ENCODE peak calls at places on chromosome 7, in eight cellular contexts. P is psoas muscle, F is AG04450, R is fibroblast of lung, X is endodermal cell, O is WERI-Rb-1, W is body of pancreas, V is testis. H is an unnamed sample.

GRCh38 chr7:116689787-116690186 is 17.8 kb downstream of the MET start:
- DNase-seq in P (no peak), F (no peak), R (peak; percentile 82), X (no peak), O (no peak), W (no peak), V (no peak), H (no peak)

GRCh38 chr7:65915921-65916657 is 43.2 kb downstream of the VKORC1L1 start:
- DNase-seq in P (no peak), F (no peak), R (no peak), X (no peak), O (no peak), W (no peak), V (no peak), H (no peak)

GRCh38 chr7:135994466-135995205 is 17.5 kb upstream of the MTPN start:
- DNase-seq in P (no peak), F (no peak), R (peak; percentile 90), X (no peak), O (no peak), W (no peak), V (no peak), H (no peak)

GRCh38 chr7:136654406-136654805 is 214.0 kb upstream of the CHRM2 start:
- DNase-seq in P (no peak), F (no peak), R (peak; percentile 21), X (no peak), O (no peak), W (no peak), V (no peak), H (no peak)

GRCh38 chr7:43647772-43648643 is 65.1 kb downstream of the STK17A start:
- DNase-seq in P (peak; percentile 73), F (peak; percentile 99), R (peak; percentile 100), X (peak; percentile 64), O (no peak), W (peak; percentile 64), V (no peak), H (peak; percentile 100)

GRCh38 chr7:30923774-30924413 is 12.2 kb downstream of the AQP1 start:
- DNase-seq in P (no peak), F (no peak), R (no peak), X (peak; percentile 23), O (peak; percentile 3), W (no peak), V (peak; percentile 3), H (no peak)

GRCh38 chr7:73999664-74000420 is 28.1 kb upstream of the ELN start:
- DNase-seq in P (peak; percentile 75), F (peak; percentile 70), R (peak; percentile 96), X (no peak), O (no peak), W (peak; percentile 76), V (peak; percentile 61), H (peak; percentile 94)

GRCh38 chr7:1419310-1419634 is 40.0 kb downstream of the MICALL2 start:
- DNase-seq in P (no peak), F (no peak), R (no peak), X (no peak), O (no peak), W (no peak), V (no peak), H (no peak)

GRCh38 chr7:132865766-132866531 is 215.9 kb downstream of the CHCHD3 start:
- DNase-seq in P (no peak), F (no peak), R (peak; percentile 51), X (no peak), O (no peak), W (peak; percentile 11), V (no peak), H (peak; percentile 76)

GRCh38 chr7:73899731-73900142 is 38.8 kb downstream of the TMEM270 start:
- DNase-seq in P (peak; percentile 85), F (peak; percentile 54), R (peak; percentile 87), X (peak; percentile 48), O (no peak), W (peak; percentile 20), V (no peak), H (peak; percentile 90)

GRCh38 chr7:84187813-84188212 is 6.8 kb downstream of the SEMA3A start:
- DNase-seq in P (no peak), F (peak; percentile 21), R (peak; percentile 81), X (no peak), O (no peak), W (no peak), V (no peak), H (no peak)

GRCh38 chr7:33904680-33905388 is 505 bp upstream of the BMPER start:
- DNase-seq in P (peak; percentile 38), F (no peak), R (peak; percentile 57), X (peak; percentile 84), O (peak; percentile 40), W (peak; percentile 21), V (peak; percentile 26), H (no peak)

GRCh38 chr7:152366662-152367061 is 69.1 kb downstream of the KMT2C start:
- DNase-seq in P (no peak), F (no peak), R (peak; percentile 24), X (no peak), O (no peak), W (peak; percentile 16), V (peak; percentile 42), H (no peak)

GRCh38 chr7:124155400-124156022 is 122.6 kb upstream of the TMEM229A start:
- DNase-seq in P (no peak), F (peak; percentile 6), R (peak; percentile 3), X (no peak), O (no peak), W (no peak), V (no peak), H (no peak)

GRCh38 chr7:124152859-124153692 is 120.2 kb upstream of the TMEM229A start:
- DNase-seq in P (no peak), F (peak; percentile 21), R (peak; percentile 29), X (peak; percentile 74), O (peak; percentile 43), W (no peak), V (peak; percentile 29), H (no peak)
- TF ChIP-seq CTCF in P (peak; percentile 7), F (peak; percentile 46), R (peak; percentile 50), X (peak; percentile 83), O (peak; percentile 60), W (peak; percentile 8), V (peak; percentile 10), H (peak; percentile 23)

DNA sequence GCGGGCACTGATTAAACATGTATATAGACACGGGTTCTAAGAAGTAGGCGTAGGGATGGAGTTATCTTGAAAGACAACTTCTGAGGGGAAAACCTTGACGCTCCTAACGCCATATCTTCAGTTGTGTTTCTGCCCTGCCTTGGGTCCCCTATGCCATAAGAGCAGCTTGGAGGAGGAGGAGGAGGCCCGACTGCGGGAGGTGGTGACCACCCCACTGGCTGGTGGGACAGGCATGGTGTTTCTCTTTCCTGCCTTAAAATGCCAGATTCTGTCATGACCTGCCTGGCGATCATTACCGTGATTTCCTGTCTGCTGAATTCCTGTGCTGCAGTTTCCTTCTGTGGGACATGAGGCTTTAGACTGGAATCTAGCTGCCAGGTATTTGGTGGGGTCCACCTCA is 15.9 kb downstream of the ZNF783 start:
- DNase-seq in P (no peak), F (no peak), R (no peak), X (no peak), O (no peak), W (no peak), V (no peak), H (no peak)
- H3K4me3 ChIP-seq in P (no peak overlapping the region), F (no peak overlapping the region), R (no peak overlapping the region), X (no peak overlapping the region), O (no peak overlapping the region), W (no peak overlapping the region), V (no peak overlapping the region), H (no peak overlapping the region)

GRCh38 chr7:155514296-155514695 is 32.1 kb downstream of the CNPY1 start:
- DNase-seq in P (no peak), F (no peak), R (no peak), X (no peak), O (no peak), W (no peak), V (no peak), H (no peak)

GRCh38 chr7:155513543-155514285 is 32.6 kb downstream of the CNPY1 start:
- DNase-seq in P (no peak), F (no peak), R (no peak), X (peak; percentile 15), O (no peak), W (no peak), V (no peak), H (no peak)

GRCh38 chr7:155517452-155517851 is 28.9 kb downstream of the CNPY1 start:
- DNase-seq in P (no peak), F (no peak), R (no peak), X (no peak), O (no peak), W (no peak), V (no peak), H (no peak)

GRCh38 chr7:155516466-155516865 is 29.9 kb downstream of the CNPY1 start:
- DNase-seq in P (no peak), F (no peak), R (no peak), X (peak; percentile 25), O (no peak), W (no peak), V (no peak), H (no peak)

DNA sequence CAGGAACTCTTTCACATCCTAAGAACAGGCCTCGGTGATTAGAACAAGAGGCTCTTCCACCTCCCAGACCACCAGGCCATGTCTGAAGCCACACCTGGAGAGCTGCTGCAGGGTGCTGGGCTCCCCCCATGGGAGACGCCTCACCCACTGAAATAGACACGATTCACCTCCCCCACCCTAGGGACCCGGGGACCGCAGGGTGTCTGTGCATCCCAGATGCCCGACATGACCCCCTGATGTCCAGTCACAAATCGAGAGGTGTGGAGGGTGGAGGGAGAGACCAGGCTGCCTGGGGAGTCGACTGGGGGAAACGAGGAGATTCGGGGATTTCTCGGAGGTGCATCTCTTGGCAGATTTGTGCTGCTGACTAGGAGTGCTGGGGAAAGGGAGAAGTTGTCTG is 31.0 kb downstream of the CNPY1 start:
- DNase-seq in P (no peak), F (no peak), R (no peak), X (no peak), O (no peak), W (no peak), V (no peak), H (no peak)
- H3K27me3 ChIP-seq in P (peaks cover 72% of the 10 kb centered on the region), F (peaks cover 17% of the 10 kb centered on the region), R (peaks cover under 1% of the 10 kb centered on the region), X (peaks cover 95% of the 10 kb centered on the region), O (no peaks in the 10 kb centered on the region), W (no peaks in the 10 kb centered on the region), V (no peaks in the 10 kb centered on the region), H (peaks cover 2% of the 10 kb centered on the region)

GRCh38 chr7:150519310-150519709 is 4.6 kb downstream of the GIMAP7 start:
- DNase-seq in P (no peak), F (no peak), R (no peak), X (no peak), O (no peak), W (no peak), V (no peak), H (no peak)
- TF ChIP-seq CTCF in P (no peak), F (no peak), R (no peak), X (no peak), O (no peak), W (no peak), V (no peak), H (no peak)

DNA sequence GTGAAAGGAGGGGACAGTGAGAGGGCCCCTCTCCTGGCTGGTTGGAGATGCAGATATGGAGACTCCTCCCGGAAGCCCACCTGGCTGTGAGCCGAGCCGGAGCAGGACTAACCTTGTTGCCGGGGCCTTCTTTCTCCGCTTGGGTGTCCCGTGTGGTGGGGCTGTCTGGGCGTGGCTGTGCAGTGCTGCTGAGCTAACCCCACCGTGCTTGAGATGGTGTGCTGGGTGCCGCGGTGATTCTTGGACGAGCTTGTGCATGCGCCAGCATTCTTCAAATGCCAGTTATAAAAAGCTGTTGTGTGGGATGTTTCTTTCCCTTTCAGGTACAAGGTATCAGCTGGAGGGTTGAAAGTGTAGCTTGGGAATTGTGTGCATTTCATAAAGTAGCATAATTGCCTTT is 48.8 kb downstream of the DAGLB start:
- DNase-seq in P (no peak), F (no peak), R (peak; percentile 62), X (no peak), O (no peak), W (no peak), V (no peak), H (no peak)
- H3K4me3 ChIP-seq in P (peak overlapping the region; percentile 8), F (no peak overlapping the region), R (no peak overlapping the region), X (no peak overlapping the region), O (no peak overlapping the region), W (no peak overlapping the region), V (no peak overlapping the region), H (no peak overlapping the region)